ENCODE peak calls at places on chromosomes 5 and 9, in seven cellular contexts. One of them, this sample, is unnamed.

GRCh38 chr9:128555180-128555721 is 2.9 kb downstream of the SPTAN1 start:
- DNase-seq in BJ: no peak
- DNase-seq in hepatic stellate cell: peak; percentile 61
- DNase-seq in ecto neural progenitor cell: no peak
- DNase-seq in CD8-positive, alpha-beta T cell: no peak
- DNase-seq in NCI-H1092: no peak
- DNase-seq in iPS-NIHi11: peak; percentile 54
- DNase-seq in this sample: no peak

GRCh38 chr9:127742435-127743088 is 7.5 kb upstream of the TOR2A start:
- DNase-seq in BJ: peak; percentile 35
- DNase-seq in hepatic stellate cell: no peak
- DNase-seq in ecto neural progenitor cell: peak; percentile 92
- DNase-seq in CD8-positive, alpha-beta T cell: no peak
- DNase-seq in NCI-H1092: no peak
- DNase-seq in iPS-NIHi11: peak; percentile 95
- DNase-seq in this sample: no peak

GRCh38 chr5:115098041-115098702 is 71.5 kb downstream of the TRIM36 start:
- DNase-seq in BJ: peak; percentile 6
- DNase-seq in hepatic stellate cell: peak; percentile 38
- DNase-seq in ecto neural progenitor cell: no peak
- DNase-seq in CD8-positive, alpha-beta T cell: no peak
- DNase-seq in NCI-H1092: peak; percentile 0
- DNase-seq in iPS-NIHi11: peak; percentile 53
- DNase-seq in this sample: no peak

GRCh38 chr5:74452851-74453250 is 187.7 kb downstream of the ENC1 start:
- DNase-seq in BJ: no peak
- DNase-seq in hepatic stellate cell: no peak
- DNase-seq in ecto neural progenitor cell: no peak
- DNase-seq in CD8-positive, alpha-beta T cell: no peak
- DNase-seq in NCI-H1092: no peak
- DNase-seq in iPS-NIHi11: no peak
- DNase-seq in this sample: no peak

GRCh38 chr5:132023258-132024116 is 12.0 kb upstream of the ACSL6 start:
- DNase-seq in BJ: no peak
- DNase-seq in hepatic stellate cell: no peak
- DNase-seq in ecto neural progenitor cell: no peak
- DNase-seq in CD8-positive, alpha-beta T cell: no peak
- DNase-seq in NCI-H1092: no peak
- DNase-seq in iPS-NIHi11: no peak
- DNase-seq in this sample: no peak

GRCh38 chr5:14849516-14850294 is 21.9 kb downstream of the ANKH start:
- DNase-seq in BJ: peak; percentile 26
- DNase-seq in hepatic stellate cell: no peak
- DNase-seq in ecto neural progenitor cell: no peak
- DNase-seq in CD8-positive, alpha-beta T cell: no peak
- DNase-seq in NCI-H1092: no peak
- DNase-seq in iPS-NIHi11: no peak
- DNase-seq in this sample: no peak

GRCh38 chr9:81072758-81073157 is 616.6 kb downstream of the TLE1 start:
- DNase-seq in BJ: no peak
- DNase-seq in hepatic stellate cell: no peak
- DNase-seq in ecto neural progenitor cell: no peak
- DNase-seq in CD8-positive, alpha-beta T cell: no peak
- DNase-seq in NCI-H1092: no peak
- DNase-seq in iPS-NIHi11: no peak
- DNase-seq in this sample: no peak

GRCh38 chr9:100287186-100287585 is 65.6 kb downstream of the TEX10 start:
- DNase-seq in BJ: no peak
- DNase-seq in hepatic stellate cell: no peak
- DNase-seq in ecto neural progenitor cell: no peak
- DNase-seq in CD8-positive, alpha-beta T cell: no peak
- DNase-seq in NCI-H1092: no peak
- DNase-seq in iPS-NIHi11: no peak
- DNase-seq in this sample: no peak

GRCh38 chr9:71685394-71685793 is 82.9 kb downstream of the CEMIP2 start:
- DNase-seq in BJ: no peak
- DNase-seq in hepatic stellate cell: no peak
- DNase-seq in ecto neural progenitor cell: no peak
- DNase-seq in CD8-positive, alpha-beta T cell: peak; percentile 40
- DNase-seq in NCI-H1092: no peak
- DNase-seq in iPS-NIHi11: no peak
- DNase-seq in this sample: peak; percentile 77

GRCh38 chr9:133595910-133596309 is 13.3 kb downstream of the FAM163B start:
- DNase-seq in BJ: no peak
- DNase-seq in hepatic stellate cell: no peak
- DNase-seq in ecto neural progenitor cell: no peak
- DNase-seq in CD8-positive, alpha-beta T cell: no peak
- DNase-seq in NCI-H1092: no peak
- DNase-seq in iPS-NIHi11: no peak
- DNase-seq in this sample: no peak

GRCh38 chr5:122761115-122761514 is 13.8 kb upstream of the SNX2 start:
- DNase-seq in BJ: no peak
- DNase-seq in hepatic stellate cell: no peak
- DNase-seq in ecto neural progenitor cell: no peak
- DNase-seq in CD8-positive, alpha-beta T cell: no peak
- DNase-seq in NCI-H1092: no peak
- DNase-seq in iPS-NIHi11: no peak
- DNase-seq in this sample: no peak

This sample was measured in CD4-positive, CD25-positive, alpha-beta regulatory T cell.